ENCODE peak calls at places on chromosomes 1 and 21, in eight cellular contexts. J is fibroblast of lung; R is mesenchymal stem cell; O is Caco-2; C is ovary; S is psoas muscle; N is right lobe of liver; E is CD8-positive, alpha-beta T cell. F is an unnamed sample.

GRCh38 chr1:22709891-22710687 is 550 bp upstream of the EPHB2 start:
- DNase-seq in J (peak; percentile 62), R (peak; percentile 76), O (peak; percentile 61), C (peak; percentile 77), S (peak; percentile 74), N (peak; percentile 71), E (no peak), F (no peak)

GRCh38 chr1:20291621-20292020 is 946 bp downstream of the VWA5B1 start:
- DNase-seq in J (no peak), R (no peak), O (no peak), C (no peak), S (no peak), N (no peak), E (no peak), F (no peak)

GRCh38 chr21:25501996-25502665 is 105.2 kb downstream of the MRPL39 start:
- DNase-seq in J (no peak), R (no peak), O (no peak), C (no peak), S (no peak), N (no peak), E (no peak), F (no peak)

GRCh38 chr1:31717341-31717740 is 13.5 kb upstream of the COL16A1 start:
- DNase-seq in J (peak; percentile 54), R (no peak), O (no peak), C (no peak), S (no peak), N (no peak), E (no peak), F (no peak)

GRCh38 chr1:211574705-211575104 is 4.3 kb downstream of the SLC30A1 start:
- DNase-seq in J (peak; percentile 28), R (no peak), O (no peak), C (no peak), S (no peak), N (no peak), E (no peak), F (no peak)

GRCh38 chr1:5067251-5067650 is 412.8 kb downstream of the AJAP1 start:
- DNase-seq in J (no peak), R (no peak), O (no peak), C (no peak), S (no peak), N (no peak), E (no peak), F (no peak)

GRCh38 chr1:31605908-31606427 is 11.5 kb upstream of the HCRTR1 start:
- DNase-seq in J (peak; percentile 91), R (no peak), O (no peak), C (no peak), S (no peak), N (no peak), E (no peak), F (no peak)

GRCh38 chr1:68959631-68960030 is 462.7 kb upstream of the DEPDC1 start:
- DNase-seq in J (peak; percentile 11), R (no peak), O (no peak), C (no peak), S (no peak), N (no peak), E (no peak), F (no peak)

DNA sequence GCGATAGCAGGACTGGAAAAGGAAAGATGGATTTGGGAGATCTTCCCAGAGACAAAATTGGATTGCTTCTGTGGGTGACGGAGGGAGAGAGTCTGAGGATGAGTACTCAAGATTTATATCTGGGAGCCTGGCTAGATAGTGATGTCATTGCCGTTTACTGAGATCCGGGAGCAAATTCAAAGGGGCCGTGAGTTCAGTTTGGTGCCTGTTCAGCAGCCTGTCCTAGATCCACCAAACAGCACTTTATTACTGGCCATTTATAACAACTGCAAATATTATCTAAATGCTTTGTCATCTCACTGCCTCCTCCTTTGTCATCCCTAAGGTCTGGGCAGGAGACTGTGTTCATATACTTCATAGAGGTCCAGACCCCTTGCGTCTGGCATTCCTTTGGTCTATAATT is 29.2 kb downstream of the MAPKAPK2 start:
- DNase-seq in J (no peak), R (peak; percentile 88), O (no peak), C (no peak), S (no peak), N (no peak), E (no peak), F (peak; percentile 34)
- H3K4me1 ChIP-seq in J (peaks cover 33% of the 10 kb centered on the region), R (peaks cover 20% of the 10 kb centered on the region), O (peaks cover 23% of the 10 kb centered on the region), C (peaks cover 27% of the 10 kb centered on the region), S (peaks cover 85% of the 10 kb centered on the region), N (peaks cover 4% of the 10 kb centered on the region), E (peaks cover 58% of the 10 kb centered on the region), F (peaks cover 44% of the 10 kb centered on the region)

GRCh38 chr1:159945483-159946241 is at the start of gene IGSF9:
- DNase-seq in J (peak; percentile 76), R (peak; percentile 62), O (peak; percentile 95), C (peak; percentile 85), S (peak; percentile 77), N (peak; percentile 83), E (peak; percentile 82), F (peak; percentile 76)

GRCh38 chr1:159946242-159947187 is 1.1 kb upstream of the IGSF9 start:
- DNase-seq in J (no peak), R (no peak), O (no peak), C (no peak), S (no peak), N (no peak), E (no peak), F (no peak)

GRCh38 chr1:159943908-159944622 is 1.3 kb downstream of the IGSF9 start:
- DNase-seq in J (no peak), R (no peak), O (no peak), C (no peak), S (no peak), N (no peak), E (no peak), F (no peak)

GRCh38 chr1:159942700-159943640 is 2.4 kb downstream of the IGSF9 start:
- DNase-seq in J (no peak), R (no peak), O (no peak), C (no peak), S (no peak), N (no peak), E (no peak), F (no peak)

DNA sequence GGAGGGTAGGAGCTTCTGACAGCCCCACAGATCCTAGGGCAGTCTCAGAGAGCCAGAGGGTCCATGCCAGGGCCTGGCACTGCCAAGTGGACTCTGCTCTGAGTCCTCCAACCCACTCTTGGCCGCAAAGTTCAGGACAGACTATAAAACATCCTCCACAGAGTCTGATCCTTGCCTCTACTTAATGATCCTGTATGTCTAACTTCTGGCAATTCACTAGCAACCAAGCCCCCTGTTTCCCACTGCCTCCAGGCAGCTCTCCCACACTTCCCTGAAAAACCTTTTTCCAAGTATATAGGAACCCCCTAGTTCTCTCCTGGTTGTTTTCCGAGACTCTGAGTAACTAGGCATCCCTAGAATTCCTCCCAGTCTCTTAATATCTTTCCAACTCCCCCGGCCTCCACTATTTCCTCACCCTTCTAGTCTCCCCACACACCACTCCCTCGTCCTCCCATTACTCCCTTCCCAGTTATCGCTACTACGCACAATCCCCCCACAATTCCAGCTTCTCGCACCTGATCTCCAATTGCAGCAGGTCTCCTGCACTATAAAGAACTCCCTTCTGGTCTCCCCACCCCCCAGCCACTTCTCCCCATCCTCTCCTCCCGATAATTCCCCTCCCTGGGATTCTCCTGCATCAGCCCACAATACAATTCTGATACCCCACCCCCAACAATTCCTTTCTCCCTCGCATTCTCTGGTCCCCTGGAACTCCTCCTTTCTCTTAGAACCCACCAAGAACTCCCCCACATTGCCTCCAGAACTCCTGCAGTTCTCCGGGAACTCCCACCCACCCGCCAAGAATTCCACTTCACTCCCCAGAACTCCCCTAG is 574 bp downstream of the IGSF9 start:
- DNase-seq in J (no peak), R (no peak), O (no peak), C (no peak), S (no peak), N (peak; percentile 72), E (no peak), F (no peak)
- H3K27me3 ChIP-seq in J (peaks cover 36% of the 10 kb centered on the region), R (peaks cover 56% of the 10 kb centered on the region), O (no peaks in the 10 kb centered on the region), C (no peaks in the 10 kb centered on the region), S (peaks cover 42% of the 10 kb centered on the region), N (no peaks in the 10 kb centered on the region), E (peaks cover 5% of the 10 kb centered on the region), F (peaks cover 51% of the 10 kb centered on the region)

GRCh38 chr1:168083456-168084325 is 53.0 kb downstream of the GPR161 start:
- DNase-seq in J (no peak), R (no peak), O (no peak), C (no peak), S (no peak), N (no peak), E (no peak), F (no peak)

GRCh38 chr1:168086438-168086837 is 50.3 kb downstream of the GPR161 start:
- DNase-seq in J (no peak), R (no peak), O (no peak), C (no peak), S (no peak), N (no peak), E (no peak), F (no peak)

GRCh38 chr1:168082008-168082876 is 54.5 kb downstream of the GPR161 start:
- DNase-seq in J (peak; percentile 59), R (peak; percentile 73), O (peak; percentile 85), C (peak; percentile 61), S (peak; percentile 59), N (peak; percentile 71), E (peak; percentile 61), F (peak; percentile 73)

GRCh38 chr1:168085401-168085872 is 51.3 kb downstream of the GPR161 start:
- DNase-seq in J (no peak), R (no peak), O (no peak), C (peak; percentile 57), S (peak; percentile 50), N (no peak), E (no peak), F (no peak)

DNA sequence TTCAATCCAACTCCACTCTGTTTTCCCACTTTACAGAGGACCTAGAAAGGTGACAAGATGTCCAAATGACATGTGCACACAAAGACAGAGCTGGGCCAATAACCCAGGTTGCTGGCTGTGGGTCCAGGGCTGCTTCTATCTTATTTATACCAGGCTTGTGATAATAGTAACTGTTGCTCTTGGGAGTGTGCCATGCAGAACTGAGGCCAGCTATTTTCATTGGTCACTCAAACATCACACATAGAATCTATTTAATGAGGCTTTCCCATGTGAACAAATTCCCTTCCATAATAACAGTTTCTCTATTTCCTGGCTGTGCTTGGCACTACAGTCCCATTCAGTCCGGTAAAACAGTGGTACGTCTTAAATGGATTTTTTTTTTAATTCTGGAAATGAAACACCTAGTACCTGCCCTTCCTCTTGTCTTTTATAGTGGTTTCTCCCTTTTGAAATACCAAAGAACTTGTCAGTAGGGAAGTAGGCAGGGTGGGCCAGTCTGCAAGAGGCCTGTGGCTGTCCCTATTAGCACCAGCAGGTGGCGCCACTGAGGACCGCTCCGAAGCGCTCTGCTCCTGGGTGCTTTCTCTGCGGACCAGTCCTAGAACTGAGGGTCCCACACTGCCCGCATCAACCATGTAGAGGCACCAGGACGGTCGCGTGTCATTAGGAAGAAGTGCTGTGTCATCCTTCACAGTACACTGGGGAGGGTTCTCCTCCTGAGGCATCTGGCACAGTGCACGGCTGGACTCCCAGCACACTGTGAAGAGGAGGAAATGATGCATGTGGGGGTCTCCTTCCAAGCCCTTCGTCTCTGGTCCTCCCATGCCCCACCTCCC is 52.1 kb downstream of the GPR161 start:
- DNase-seq in J (peak; percentile 12), R (peak; percentile 27), O (peak; percentile 56), C (peak; percentile 54), S (peak; percentile 49), N (no peak), E (peak; percentile 60), F (no peak)
- H3K4me1 ChIP-seq in J (peaks cover 20% of the 10 kb centered on the region), R (peaks cover 19% of the 10 kb centered on the region), O (peaks cover 29% of the 10 kb centered on the region), C (peaks cover 10% of the 10 kb centered on the region), S (peaks cover 12% of the 10 kb centered on the region), N (no peaks in the 10 kb centered on the region), E (no peaks in the 10 kb centered on the region), F (peaks cover 37% of the 10 kb centered on the region)

DNA sequence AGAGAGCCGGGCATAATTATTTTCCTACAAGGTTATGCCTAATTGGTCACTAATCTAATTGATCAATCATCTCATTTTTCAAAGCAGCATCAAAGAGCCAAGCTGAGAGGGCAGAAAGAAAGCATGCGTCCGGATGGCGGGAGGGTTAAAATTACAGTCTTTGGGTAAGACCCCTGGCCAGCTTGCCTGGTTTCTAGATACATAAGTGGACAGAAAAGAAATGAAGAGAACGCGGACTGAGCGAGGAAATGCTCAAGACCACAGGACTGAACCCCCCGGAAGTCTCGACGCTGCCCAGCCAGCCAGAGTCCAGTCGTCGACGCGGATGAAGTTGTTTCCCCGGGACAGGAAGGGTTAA is 297.2 kb downstream of the OMA1 start:
- DNase-seq in J (no peak), R (no peak), O (no peak), C (no peak), S (no peak), N (no peak), E (no peak), F (no peak)
- H3K27me3 ChIP-seq in J (peaks cover 10% of the 10 kb centered on the region), R (peaks cover 71% of the 10 kb centered on the region), O (no peaks in the 10 kb centered on the region), C (no peaks in the 10 kb centered on the region), S (peaks cover 52% of the 10 kb centered on the region), N (peaks cover 7% of the 10 kb centered on the region), E (no peaks in the 10 kb centered on the region), F (peaks cover 42% of the 10 kb centered on the region)

F was measured in SJSA1.